ENCODE peak calls at places on chromosomes 6 and 20, in seven cellular contexts. One of them, this sample, is unnamed.

GRCh38 chr6:113668712-113669408 is 188.3 kb upstream of the MARCKS start:
- DNase-seq in CD8-positive, alpha-beta memory T cell: no peak
- DNase-seq in IMR-90: no peak
- DNase-seq in thyroid gland: no peak
- DNase-seq in A549: no peak
- DNase-seq in left ventricle myocardium inferior: no peak
- DNase-seq in PC-9: no peak
- DNase-seq in this sample: no peak

GRCh38 chr20:11917663-11918062 is at the start of gene BTBD3:
- DNase-seq in CD8-positive, alpha-beta memory T cell: no peak
- DNase-seq in IMR-90: peak; percentile 79
- DNase-seq in thyroid gland: peak; percentile 51
- DNase-seq in A549: no peak
- DNase-seq in left ventricle myocardium inferior: peak; percentile 66
- DNase-seq in PC-9: no peak
- DNase-seq in this sample: no peak

GRCh38 chr6:4299476-4299875 is 164.1 kb upstream of the ECI2 start:
- DNase-seq in CD8-positive, alpha-beta memory T cell: no peak
- DNase-seq in IMR-90: no peak
- DNase-seq in thyroid gland: no peak
- DNase-seq in A549: no peak
- DNase-seq in left ventricle myocardium inferior: no peak
- DNase-seq in PC-9: peak; percentile 53
- DNase-seq in this sample: peak; percentile 63

GRCh38 chr20:57777911-57778310 is 68.1 kb upstream of the PMEPA1 start:
- DNase-seq in CD8-positive, alpha-beta memory T cell: no peak
- DNase-seq in IMR-90: no peak
- DNase-seq in thyroid gland: no peak
- DNase-seq in A549: no peak
- DNase-seq in left ventricle myocardium inferior: no peak
- DNase-seq in PC-9: no peak
- DNase-seq in this sample: no peak

GRCh38 chr6:129575378-129576118 is 134.4 kb downstream of the ARHGAP18 start:
- DNase-seq in CD8-positive, alpha-beta memory T cell: no peak
- DNase-seq in IMR-90: peak; percentile 72
- DNase-seq in thyroid gland: peak; percentile 14
- DNase-seq in A549: peak; percentile 4
- DNase-seq in left ventricle myocardium inferior: no peak
- DNase-seq in PC-9: no peak
- DNase-seq in this sample: no peak

GRCh38 chr6:34083227-34083889 is 62.5 kb downstream of the GRM4 start:
- DNase-seq in CD8-positive, alpha-beta memory T cell: no peak
- DNase-seq in IMR-90: no peak
- DNase-seq in thyroid gland: no peak
- DNase-seq in A549: no peak
- DNase-seq in left ventricle myocardium inferior: no peak
- DNase-seq in PC-9: no peak
- DNase-seq in this sample: no peak

GRCh38 chr6:168440520-168441433 is at the start of gene SMOC2:
- DNase-seq in CD8-positive, alpha-beta memory T cell: no peak
- DNase-seq in IMR-90: no peak
- DNase-seq in thyroid gland: peak; percentile 58
- DNase-seq in A549: no peak
- DNase-seq in left ventricle myocardium inferior: peak; percentile 66
- DNase-seq in PC-9: no peak
- DNase-seq in this sample: no peak

GRCh38 chr6:36241728-36242127 is 28.1 kb upstream of the PNPLA1 start:
- DNase-seq in CD8-positive, alpha-beta memory T cell: no peak
- DNase-seq in IMR-90: peak; percentile 46
- DNase-seq in thyroid gland: no peak
- DNase-seq in A549: no peak
- DNase-seq in left ventricle myocardium inferior: no peak
- DNase-seq in PC-9: no peak
- DNase-seq in this sample: no peak

GRCh38 chr20:31698803-31699718 is 23.6 kb downstream of the BCL2L1 start:
- DNase-seq in CD8-positive, alpha-beta memory T cell: no peak
- DNase-seq in IMR-90: peak; percentile 98
- DNase-seq in thyroid gland: peak; percentile 69
- DNase-seq in A549: peak; percentile 63
- DNase-seq in left ventricle myocardium inferior: no peak
- DNase-seq in PC-9: peak; percentile 58
- DNase-seq in this sample: peak; percentile 98

GRCh38 chr20:46327557-46327956 is 19.3 kb upstream of the CDH22 start:
- DNase-seq in CD8-positive, alpha-beta memory T cell: no peak
- DNase-seq in IMR-90: no peak
- DNase-seq in thyroid gland: no peak
- DNase-seq in A549: no peak
- DNase-seq in left ventricle myocardium inferior: no peak
- DNase-seq in PC-9: no peak
- DNase-seq in this sample: no peak

GRCh38 chr6:35078226-35078850 is 62.8 kb downstream of the TCP11 start:
- DNase-seq in CD8-positive, alpha-beta memory T cell: no peak
- DNase-seq in IMR-90: no peak
- DNase-seq in thyroid gland: no peak
- DNase-seq in A549: no peak
- DNase-seq in left ventricle myocardium inferior: no peak
- DNase-seq in PC-9: no peak
- DNase-seq in this sample: no peak

DNA sequence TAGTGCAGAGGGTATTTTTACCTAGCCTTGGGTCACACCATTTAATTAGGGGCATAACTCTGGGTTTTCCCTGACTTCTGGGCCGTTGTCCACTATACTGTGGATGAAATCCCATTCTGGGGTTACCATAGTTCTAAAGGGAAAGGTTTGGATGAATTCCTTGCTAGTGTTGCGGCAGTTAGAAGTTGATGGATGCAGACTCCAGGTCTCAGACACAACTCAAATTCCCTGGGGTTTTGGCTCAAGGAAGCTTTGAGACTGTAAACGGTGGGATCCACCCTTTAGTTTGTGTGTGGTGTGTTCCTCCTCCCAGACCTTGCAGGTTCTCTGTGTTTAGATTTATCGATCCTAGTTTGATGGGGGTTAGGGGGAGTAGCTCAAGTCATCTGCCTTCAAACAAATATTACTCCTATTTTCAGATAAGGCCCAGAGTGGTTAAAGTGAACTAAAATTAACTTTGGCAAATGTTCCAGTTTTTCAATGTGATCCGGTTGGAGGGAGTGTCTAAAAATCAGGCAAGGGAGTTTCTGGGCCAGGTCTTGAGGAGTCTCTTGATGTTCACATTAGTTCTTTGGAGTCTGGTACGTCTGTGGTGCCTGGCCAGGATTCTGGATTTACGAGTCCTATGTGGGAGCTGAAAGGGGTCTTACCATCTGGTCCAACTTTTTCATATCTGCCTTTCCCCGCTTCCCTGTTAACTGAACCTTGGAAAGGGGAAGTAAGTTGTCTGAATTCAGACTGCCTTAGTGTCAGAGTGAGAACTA is 1.5 kb downstream of the RALY start:
- DNase-seq in CD8-positive, alpha-beta memory T cell: no peak
- DNase-seq in IMR-90: no peak
- DNase-seq in thyroid gland: peak; percentile 52
- DNase-seq in A549: no peak
- DNase-seq in left ventricle myocardium inferior: no peak
- DNase-seq in PC-9: no peak
- DNase-seq in this sample: no peak
- H3K27ac ChIP-seq in CD8-positive, alpha-beta memory T cell: peak overlapping the region; percentile 82
- H3K27ac ChIP-seq in IMR-90: peak overlapping the region; percentile 71
- H3K27ac ChIP-seq in thyroid gland: peak overlapping the region; percentile 97
- H3K27ac ChIP-seq in A549: peak overlapping the region; percentile 94
- H3K27ac ChIP-seq in left ventricle myocardium inferior: peak overlapping the region; percentile 99
- H3K27ac ChIP-seq in PC-9: no peak overlapping the region
- H3K27ac ChIP-seq in this sample: peak overlapping the region; percentile 92

GRCh38 chr20:23205221-23205620 is 119.1 kb upstream of the CD93 start:
- DNase-seq in CD8-positive, alpha-beta memory T cell: no peak
- DNase-seq in IMR-90: no peak
- DNase-seq in thyroid gland: no peak
- DNase-seq in A549: no peak
- DNase-seq in left ventricle myocardium inferior: no peak
- DNase-seq in PC-9: no peak
- DNase-seq in this sample: no peak

GRCh38 chr20:23206995-23207394 is 120.9 kb upstream of the CD93 start:
- DNase-seq in CD8-positive, alpha-beta memory T cell: no peak
- DNase-seq in IMR-90: no peak
- DNase-seq in thyroid gland: no peak
- DNase-seq in A549: no peak
- DNase-seq in left ventricle myocardium inferior: no peak
- DNase-seq in PC-9: no peak
- DNase-seq in this sample: no peak

GRCh38 chr20:23203951-23204730 is 118.0 kb upstream of the CD93 start:
- DNase-seq in CD8-positive, alpha-beta memory T cell: no peak
- DNase-seq in IMR-90: no peak
- DNase-seq in thyroid gland: no peak
- DNase-seq in A549: no peak
- DNase-seq in left ventricle myocardium inferior: no peak
- DNase-seq in PC-9: no peak
- DNase-seq in this sample: no peak

GRCh38 chr20:23206061-23206460 is 119.9 kb upstream of the CD93 start:
- DNase-seq in CD8-positive, alpha-beta memory T cell: no peak
- DNase-seq in IMR-90: no peak
- DNase-seq in thyroid gland: no peak
- DNase-seq in A549: no peak
- DNase-seq in left ventricle myocardium inferior: no peak
- DNase-seq in PC-9: no peak
- DNase-seq in this sample: no peak

DNA sequence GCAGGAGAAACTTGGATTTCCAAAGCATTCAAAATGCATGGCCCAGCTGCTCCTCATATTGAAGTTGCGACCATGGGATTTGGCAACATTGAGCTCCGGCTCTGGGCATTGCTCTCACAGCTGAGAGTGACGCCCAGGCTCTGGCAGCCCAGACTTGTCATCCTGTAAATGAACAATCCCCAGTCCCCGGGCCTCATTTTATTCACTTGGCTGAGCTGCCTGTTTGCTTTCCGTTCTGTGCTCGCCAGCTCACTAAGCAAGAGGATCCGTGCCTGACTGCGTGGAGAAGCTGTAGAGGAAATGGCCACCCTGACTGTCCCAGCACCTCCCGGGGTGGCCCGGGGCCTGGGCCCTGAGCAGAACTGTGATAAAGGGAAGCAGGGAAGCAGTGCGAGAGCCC is 119.5 kb upstream of the CD93 start:
- DNase-seq in CD8-positive, alpha-beta memory T cell: no peak
- DNase-seq in IMR-90: peak; percentile 9
- DNase-seq in thyroid gland: peak; percentile 81
- DNase-seq in A549: no peak
- DNase-seq in left ventricle myocardium inferior: peak; percentile 79
- DNase-seq in PC-9: no peak
- DNase-seq in this sample: no peak
- H3K27ac ChIP-seq in CD8-positive, alpha-beta memory T cell: no peak overlapping the region
- H3K27ac ChIP-seq in IMR-90: no peak overlapping the region
- H3K27ac ChIP-seq in thyroid gland: peak overlapping the region; percentile 50
- H3K27ac ChIP-seq in A549: no peak overlapping the region
- H3K27ac ChIP-seq in left ventricle myocardium inferior: peak overlapping the region; percentile 86
- H3K27ac ChIP-seq in PC-9: no peak overlapping the region
- H3K27ac ChIP-seq in this sample: no peak overlapping the region

DNA sequence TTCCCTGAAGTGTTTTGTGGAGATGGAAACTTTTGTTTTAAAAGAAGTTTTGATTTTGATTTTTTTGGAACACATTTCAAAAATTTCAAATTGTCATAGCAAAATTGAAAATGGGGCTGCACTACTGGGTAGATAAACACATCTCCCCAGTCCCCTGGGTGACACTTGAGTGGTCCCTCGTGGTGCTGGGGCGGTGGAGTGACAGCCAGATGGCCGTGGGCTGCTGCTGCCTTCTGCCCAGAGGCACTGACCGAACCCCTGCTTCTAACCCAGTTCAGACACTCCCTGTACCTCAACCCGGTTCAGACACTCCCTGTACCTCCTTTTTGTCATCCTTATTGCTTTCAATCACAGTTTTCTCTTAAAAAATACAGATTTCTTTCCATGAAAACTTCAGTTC is 69.9 kb upstream of the SYNJ2 start:
- DNase-seq in CD8-positive, alpha-beta memory T cell: no peak
- DNase-seq in IMR-90: no peak
- DNase-seq in thyroid gland: no peak
- DNase-seq in A549: no peak
- DNase-seq in left ventricle myocardium inferior: no peak
- DNase-seq in PC-9: no peak
- DNase-seq in this sample: no peak
- H3K27ac ChIP-seq in CD8-positive, alpha-beta memory T cell: no peak overlapping the region
- H3K27ac ChIP-seq in IMR-90: peak overlapping the region; percentile 77
- H3K27ac ChIP-seq in thyroid gland: no peak overlapping the region
- H3K27ac ChIP-seq in A549: no peak overlapping the region
- H3K27ac ChIP-seq in left ventricle myocardium inferior: no peak overlapping the region
- H3K27ac ChIP-seq in PC-9: no peak overlapping the region
- H3K27ac ChIP-seq in this sample: no peak overlapping the region

GRCh38 chr20:48828734-48829460 is 1.1 kb upstream of the PREX1 start:
- DNase-seq in CD8-positive, alpha-beta memory T cell: no peak
- DNase-seq in IMR-90: no peak
- DNase-seq in thyroid gland: no peak
- DNase-seq in A549: peak; percentile 43
- DNase-seq in left ventricle myocardium inferior: no peak
- DNase-seq in PC-9: no peak
- DNase-seq in this sample: no peak

GRCh38 chr20:48826064-48826463 is 1.7 kb downstream of the PREX1 start:
- DNase-seq in CD8-positive, alpha-beta memory T cell: no peak
- DNase-seq in IMR-90: no peak
- DNase-seq in thyroid gland: no peak
- DNase-seq in A549: no peak
- DNase-seq in left ventricle myocardium inferior: no peak
- DNase-seq in PC-9: no peak
- DNase-seq in this sample: no peak

GRCh38 chr20:48826883-48827771 is 672 bp downstream of the PREX1 start:
- DNase-seq in CD8-positive, alpha-beta memory T cell: peak; percentile 33
- DNase-seq in IMR-90: no peak
- DNase-seq in thyroid gland: peak; percentile 39
- DNase-seq in A549: no peak
- DNase-seq in left ventricle myocardium inferior: no peak
- DNase-seq in PC-9: no peak
- DNase-seq in this sample: no peak

GRCh38 chr20:48829940-48830339 is 2.1 kb upstream of the PREX1 start:
- DNase-seq in CD8-positive, alpha-beta memory T cell: no peak
- DNase-seq in IMR-90: no peak
- DNase-seq in thyroid gland: no peak
- DNase-seq in A549: no peak
- DNase-seq in left ventricle myocardium inferior: no peak
- DNase-seq in PC-9: no peak
- DNase-seq in this sample: no peak

DNA sequence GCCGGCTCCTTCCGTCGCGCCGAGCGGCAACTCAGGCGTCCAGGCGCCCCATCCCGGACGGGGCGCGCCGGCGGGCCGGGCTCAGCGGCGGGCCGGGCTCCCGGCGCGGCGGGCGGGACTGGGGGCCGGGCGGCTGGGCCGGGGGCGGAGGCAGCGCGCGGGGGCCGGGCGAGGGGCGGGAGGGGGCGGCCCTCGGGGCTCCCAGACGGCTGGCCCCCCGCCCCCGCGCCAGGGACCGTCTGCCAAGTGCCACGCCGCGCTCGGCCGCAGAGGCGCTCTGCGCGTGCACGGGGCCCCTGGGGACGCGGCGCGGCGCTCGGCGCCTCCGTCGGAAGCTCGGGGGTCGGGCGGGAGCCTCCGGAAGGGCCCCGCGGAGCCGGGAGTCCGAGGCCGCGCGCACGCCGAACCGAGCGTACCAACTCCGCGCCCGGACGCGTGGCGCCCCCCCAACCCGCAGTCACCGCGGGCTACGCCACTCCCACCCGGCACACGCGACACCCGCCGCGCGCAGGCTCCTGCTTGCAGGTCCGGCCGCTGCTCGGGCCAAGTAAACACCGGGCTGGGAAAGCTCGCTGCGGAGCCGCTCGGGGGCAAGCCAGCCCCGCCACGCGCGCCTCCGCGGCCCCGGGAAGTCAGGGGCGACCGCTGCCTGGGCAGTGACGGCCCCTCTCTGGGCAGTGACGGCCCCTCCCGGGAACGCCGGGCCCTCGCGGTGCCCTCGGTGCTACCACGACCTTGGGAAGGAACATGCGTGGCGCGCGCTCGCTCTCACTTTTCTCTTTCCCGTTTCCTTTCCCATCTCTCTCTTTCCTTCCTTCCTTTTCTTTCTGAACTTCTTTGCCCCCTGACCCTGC is at the start of gene PREX1:
- DNase-seq in CD8-positive, alpha-beta memory T cell: peak; percentile 83
- DNase-seq in IMR-90: peak; percentile 61
- DNase-seq in thyroid gland: peak; percentile 87
- DNase-seq in A549: peak; percentile 77
- DNase-seq in left ventricle myocardium inferior: peak; percentile 86
- DNase-seq in PC-9: peak; percentile 45
- DNase-seq in this sample: no peak
- H3K27ac ChIP-seq in CD8-positive, alpha-beta memory T cell: peak within 1 kb of the TSS; percentile 78
- H3K27ac ChIP-seq in IMR-90: no peak within 1 kb of the TSS
- H3K27ac ChIP-seq in thyroid gland: peak within 1 kb of the TSS; percentile 74
- H3K27ac ChIP-seq in A549: peak within 1 kb of the TSS; percentile 92
- H3K27ac ChIP-seq in left ventricle myocardium inferior: peak within 1 kb of the TSS; percentile 89
- H3K27ac ChIP-seq in PC-9: no peak within 1 kb of the TSS
- H3K27ac ChIP-seq in this sample: no peak within 1 kb of the TSS

This sample was measured in epithelial cell of prostate.